ENCODE peak calls at places on chromosomes 13 and 19, in four cellular contexts. F is stimulated activated CD8-positive, alpha-beta memory T cell treated with anti-CD3 and anti-CD28 coated beads, Interleukin-7, amount 100 ng/mL, for 1 hour; L is amygdala; K is cardiac muscle cell. T is an unnamed sample.
A peak's percentile ranks its signal among the peaks of the same experiment; 100 is the strongest.

GRCh38 chr19:36833430-36833829 is 4.8 kb downstream of the ZNF790 start:
- DNase-seq in F (no peak), L (no peak), K (no peak), T (no peak)

GRCh38 chr19:37931941-37932655 is 25.1 kb downstream of the SIPA1L3 start:
- DNase-seq in L (peak; percentile 10), F (no peak), K (peak; percentile 61), T (no peak)

GRCh38 chr19:39199025-39199424 is 2.3 kb downstream of the NCCRP1 start:
- DNase-seq in L (peak; percentile 16), K (peak; percentile 41), F (no peak), T (no peak)

GRCh38 chr19:5592531-5592930 is 24.8 kb upstream of the TINCR start:
- DNase-seq in L (no peak), K (no peak), F (no peak), T (no peak)

GRCh38 chr13:36323951-36324566 is 22.1 kb downstream of the SPART start:
- DNase-seq in L (no peak), K (no peak), F (no peak), T (no peak)

GRCh38 chr19:46546194-46546896 is 50.7 kb upstream of the PNMA8B start:
- DNase-seq in K (peak; percentile 30), F (no peak), L (no peak), T (no peak)

GRCh38 chr13:34967851-34968562 is 25.9 kb downstream of the NBEA start:
- DNase-seq in K (no peak), L (no peak), F (no peak), T (no peak)

GRCh38 chr13:33640832-33641231 is 177.1 kb upstream of the RFC3 start:
- DNase-seq in F (no peak), K (no peak), L (no peak), T (no peak)

GRCh38 chr13:105587786-105588185 is 947.7 kb downstream of the EFNB2 start:
- DNase-seq in K (no peak), F (no peak), L (no peak), T (no peak)

GRCh38 chr19:54469496-54469934 is 3.6 kb downstream of the CDC42EP5 start:
- DNase-seq in F (no peak), K (no peak), L (no peak), T (no peak)

GRCh38 chr13:64992314-64992713 is 2237.8 kb downstream of the PCDH9 start:
- DNase-seq in L (no peak), F (no peak), K (no peak), T (no peak)

GRCh38 chr13:100694722-100695644 is 20.4 kb upstream of the TMTC4 start:
- DNase-seq in F (no peak), L (no peak), K (peak; percentile 71), T (no peak)

GRCh38 chr19:39251081-39251480 is 2.4 kb upstream of the IFNL4 start:
- DNase-seq in F (no peak), L (no peak), K (no peak), T (no peak)

GRCh38 chr13:100399455-100399854 is 189.1 kb downstream of the GGACT start:
- DNase-seq in K (no peak), F (no peak), L (no peak), T (no peak)

GRCh38 chr13:18949489-18949761 is 232.2 kb downstream of the TUBA3C start:
- DNase-seq in L (no peak), K (no peak), F (no peak), T (no peak)

GRCh38 chr13:23505007-23505406 is 65.2 kb upstream of the TNFRSF19 start:
- DNase-seq in K (no peak), L (no peak), F (no peak), T (no peak)

GRCh38 chr19:54707932-54708331 is 16.3 kb upstream of the KIR3DL3 start:
- DNase-seq in K (no peak), L (no peak), F (no peak), T (no peak)

GRCh38 chr19:10333758-10334339 is 520 bp upstream of the RAVER1 start:
- DNase-seq in F (no peak), K (peak; percentile 21), L (no peak), T (no peak)

GRCh38 chr13:97855570-97855970 is 97.9 kb upstream of the IPO5 start:
- DNase-seq in L (peak; percentile 12), K (peak; percentile 87), F (no peak), T (no peak)

GRCh38 chr13:29496241-29496712 is 99.2 kb downstream of the SLC7A1 start:
- DNase-seq in F (no peak), K (no peak), L (no peak), T (no peak)

GRCh38 chr19:30752201-30752600 is 380.0 kb downstream of the ZNF536 start:
- DNase-seq in F (no peak), K (no peak), L (no peak), T (no peak)

GRCh38 chr13:44403720-44404063 is 30.1 kb downstream of the SERP2 start:
- DNase-seq in F (no peak), L (no peak), K (no peak), T (no peak)

GRCh38 chr19:29624489-29625210 is 18.6 kb downstream of the POP4 start:
- DNase-seq in F (no peak), K (no peak), L (no peak), T (no peak)

GRCh38 chr19:41540041-41540695 is 35.8 kb upstream of the CEACAM21 start:
- DNase-seq in F (no peak), K (no peak), L (no peak), T (no peak)